ENCODE peak calls at places on chromosomes 2 and 18, in ten cellular contexts. T is HFFc6; D is MCF 10A; B is NCI-H1092; C is cardiac fibroblast; Z is AG09319; Q is adipocyte; S is caudate nucleus; L is NCI-H446 treated with DMSO at 0.1 percent for 48 hours; F is activated CD8-positive, alpha-beta memory T cell treated with anti-CD3 and anti-CD28 coated beads, Interleukin-2, amount 50 U/mL, for 48 hours. R is an unnamed sample.

GRCh38 chr18:23114911-23115310 is 20.4 kb upstream of the CABLES1 start:
- DNase-seq in T (no peak), D (no peak), B (no peak), C (peak), Z (no peak), Q (no peak), S (no peak), L (no peak), F (no peak), R (no peak)

GRCh38 chr2:100730290-100730868 is 89.6 kb upstream of the NPAS2 start:
- DNase-seq in T (peak), D (peak), B (no peak), C (peak), Z (peak), Q (peak), S (no peak), L (no peak), F (peak), R (peak)

GRCh38 chr2:138512672-138513071 is 11.1 kb downstream of the SPOPL start:
- DNase-seq in T (no peak), D (peak), B (no peak), C (peak), Z (no peak), Q (no peak), S (no peak), L (no peak), F (no peak), R (no peak)

GRCh38 chr2:54770211-54770610 is 46.7 kb downstream of the EML6 start:
- DNase-seq in T (no peak), D (no peak), B (no peak), C (no peak), Z (no peak), Q (no peak), S (no peak), L (no peak), F (no peak), R (no peak)

GRCh38 chr2:234191819-234192407 is 141.4 kb downstream of the SPP2 start:
- DNase-seq in T (no peak), D (peak), B (peak), C (peak), Z (no peak), Q (no peak), S (no peak), L (peak), F (no peak), R (no peak)

GRCh38 chr2:126835261-126835660 is 63.4 kb upstream of the TEX51 start:
- DNase-seq in T (no peak), D (no peak), B (no peak), C (no peak), Z (no peak), Q (no peak), S (no peak), L (no peak), F (no peak), R (peak)

GRCh38 chr2:12493031-12493513 is 223.7 kb upstream of the TRIB2 start:
- DNase-seq in T (peak), D (peak), B (no peak), C (peak), Z (no peak), Q (peak), S (no peak), L (no peak), F (no peak), R (peak)

GRCh38 chr2:222978850-222979249 is 73.1 kb upstream of the KCNE4 start:
- DNase-seq in T (no peak), D (no peak), B (no peak), C (no peak), Z (no peak), Q (no peak), S (no peak), L (no peak), F (no peak), R (no peak)

GRCh38 chr2:201781583-201782051 is 884 bp upstream of the ALS2 start:
- DNase-seq in T (no peak), D (no peak), B (no peak), C (no peak), Z (no peak), Q (peak), S (no peak), L (no peak), F (peak), R (no peak)

R was measured in right atrium auricular region.